ENCODE peak calls at places on chromosomes 5 and 9, in four cellular contexts. W, T, M and H are unnamed samples.
A peak's percentile ranks its signal among the peaks of the same experiment; 100 is the strongest.

GRCh38 chr9:81389569-81389993 is 299.8 kb downstream of the TLE1 start:
- DNase-seq in W (peak; percentile 98), T (peak; percentile 39), M (no peak), H (no peak)

GRCh38 chr5:118956727-118957126 is 31.6 kb downstream of the DTWD2 start:
- DNase-seq in W (no peak), T (no peak), M (no peak), H (no peak)

GRCh38 chr9:36426945-36427344 is 26.9 kb upstream of the RNF38 start:
- DNase-seq in W (no peak), T (no peak), M (no peak), H (no peak)

GRCh38 chr9:107422189-107422802 is 67.3 kb downstream of the KLF4 start:
- DNase-seq in W (peak; percentile 64), T (peak; percentile 67), M (peak; percentile 92), H (peak; percentile 79)

GRCh38 chr5:66346869-66347268 is 202.8 kb downstream of the SREK1 start:
- DNase-seq in W (no peak), T (no peak), M (no peak), H (no peak)

GRCh38 chr5:140840978-140841962 is at the start of gene PCDHA8:
- DNase-seq in W (no peak), T (no peak), M (no peak), H (peak; percentile 78)

GRCh38 chr5:129440424-129440823 is 19.7 kb upstream of the ADAMTS19 start:
- DNase-seq in W (no peak), T (peak; percentile 82), M (no peak), H (no peak)

GRCh38 chr9:137987244-137988030 is 109.9 kb downstream of the CACNA1B start:
- DNase-seq in W (no peak), T (no peak), M (no peak), H (peak; percentile 4)

GRCh38 chr5:176533894-176534611 is 3.1 kb downstream of the RNF44 start:
- DNase-seq in W (no peak), T (peak; percentile 83), M (no peak), H (peak; percentile 67)

GRCh38 chr5:163379298-163380155 is 57.9 kb upstream of the CCNG1 start:
- DNase-seq in W (peak; percentile 86), T (peak; percentile 56), M (no peak), H (no peak)

GRCh38 chr5:78734094-78734845 is 85.7 kb upstream of the LHFPL2 start:
- DNase-seq in W (no peak), T (no peak), M (no peak), H (no peak)

GRCh38 chr5:157025093-157025698 is 33.7 kb downstream of the HAVCR1 start:
- DNase-seq in W (no peak), T (peak; percentile 27), M (no peak), H (no peak)

GRCh38 chr9:109182940-109183798 is 16.1 kb upstream of the FRRS1L start:
- DNase-seq in W (peak; percentile 15), T (peak; percentile 75), M (peak; percentile 95), H (peak; percentile 69)

GRCh38 chr5:91955610-91956009 is 572.5 kb upstream of the ARRDC3 start:
- DNase-seq in W (no peak), T (peak; percentile 25), M (no peak), H (no peak)

GRCh38 chr9:96509026-96509425 is 59.1 kb downstream of the HABP4 start:
- DNase-seq in W (no peak), T (no peak), M (no peak), H (no peak)

GRCh38 chr9:78073722-78074121 is 42.1 kb upstream of the GNAQ start:
- DNase-seq in W (no peak), T (no peak), M (no peak), H (no peak)

GRCh38 chr9:119963258-119963797 is 594.1 kb upstream of the BRINP1 start:
- DNase-seq in W (peak; percentile 43), T (peak; percentile 27), M (no peak), H (peak; percentile 67)

GRCh38 chr5:81848368-81848767 is 97.5 kb upstream of the SSBP2 start:
- DNase-seq in W (no peak), T (peak; percentile 58), M (no peak), H (no peak)

GRCh38 chr5:90161399-90161798 is 248.2 kb downstream of the CETN3 start:
- DNase-seq in W (peak; percentile 81), T (peak; percentile 66), M (peak; percentile 50), H (peak; percentile 39)

GRCh38 chr5:54753034-54753433 is 232.4 kb downstream of the ESM1 start:
- DNase-seq in W (peak; percentile 72), T (peak; percentile 24), M (no peak), H (no peak)

GRCh38 chr9:130045657-130046450 is 2.9 kb upstream of the FNBP1 start:
- DNase-seq in W (no peak), T (no peak), M (no peak), H (no peak)
- H3K4me3 ChIP-seq in W (no peak overlapping the region), T (no peak overlapping the region), M (no peak overlapping the region), H (no peak overlapping the region)

DNA sequence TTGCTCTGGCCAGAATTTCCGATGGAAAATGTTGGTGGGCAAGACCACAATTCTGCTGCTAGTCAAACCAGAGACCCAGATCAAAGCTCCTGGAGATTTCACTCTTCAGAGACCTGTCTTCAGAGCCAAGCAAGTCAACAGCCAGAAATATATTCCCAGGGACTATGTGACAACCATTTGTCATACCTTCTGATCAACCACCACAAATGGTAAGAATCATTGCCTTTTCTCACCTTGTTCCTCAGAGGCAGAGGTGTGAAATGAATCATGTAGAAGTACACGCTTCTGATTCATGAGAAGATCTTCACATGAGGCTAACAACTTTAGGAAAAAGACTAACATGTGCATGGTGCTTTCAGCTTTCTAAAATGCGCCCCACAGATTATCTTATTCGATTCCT is 53.5 kb downstream of the SUSD1 start:
- DNase-seq in W (no peak), T (no peak), M (no peak), H (no peak)
- H3K36me3 ChIP-seq in W (no peaks in the 10 kb centered on the region), T (no peaks in the 10 kb centered on the region), M (peaks cover 48% of the 10 kb centered on the region), H (no peaks in the 10 kb centered on the region)

GRCh38 chr9:88535932-88536324 is 950 bp downstream of the NXNL2 start:
- DNase-seq in W (no peak), T (peak; percentile 16), M (no peak), H (no peak)
- H3K27me3 ChIP-seq in W (no peaks in the 10 kb centered on the region), T (no peaks in the 10 kb centered on the region), M (no peaks in the 10 kb centered on the region), H (peaks cover 14% of the 10 kb centered on the region)

DNA sequence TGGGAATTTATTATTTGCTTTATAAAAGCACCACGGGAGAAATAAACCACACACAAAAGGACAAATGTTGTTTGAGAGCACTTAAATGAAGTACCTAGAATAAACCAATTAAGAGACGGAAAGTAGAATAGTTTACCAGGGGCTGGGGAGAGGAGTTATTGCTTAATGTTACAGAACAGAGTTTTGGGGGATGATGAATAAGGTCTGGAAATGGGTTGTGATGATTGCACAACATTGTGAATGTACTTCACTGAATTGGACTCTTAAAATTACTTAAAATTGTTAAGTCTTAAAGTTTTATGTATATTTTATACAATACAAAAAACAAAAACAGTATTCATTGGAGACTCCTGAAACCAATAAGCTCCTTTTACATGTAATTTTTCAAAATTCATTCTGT is 1.5 kb downstream of the ZBTB43 start:
- DNase-seq in W (no peak), T (no peak), M (no peak), H (no peak)
- H3K4me3 ChIP-seq in W (no peak overlapping the region), T (no peak overlapping the region), M (no peak overlapping the region), H (no peak overlapping the region)

GRCh38 chr9:76475691-76476090 is 16.7 kb downstream of the GCNT1 start:
- DNase-seq in W (no peak), T (no peak), M (no peak), H (no peak)

GRCh38 chr9:76474419-76474818 is 15.4 kb downstream of the GCNT1 start:
- DNase-seq in W (no peak), T (no peak), M (no peak), H (no peak)

DNA sequence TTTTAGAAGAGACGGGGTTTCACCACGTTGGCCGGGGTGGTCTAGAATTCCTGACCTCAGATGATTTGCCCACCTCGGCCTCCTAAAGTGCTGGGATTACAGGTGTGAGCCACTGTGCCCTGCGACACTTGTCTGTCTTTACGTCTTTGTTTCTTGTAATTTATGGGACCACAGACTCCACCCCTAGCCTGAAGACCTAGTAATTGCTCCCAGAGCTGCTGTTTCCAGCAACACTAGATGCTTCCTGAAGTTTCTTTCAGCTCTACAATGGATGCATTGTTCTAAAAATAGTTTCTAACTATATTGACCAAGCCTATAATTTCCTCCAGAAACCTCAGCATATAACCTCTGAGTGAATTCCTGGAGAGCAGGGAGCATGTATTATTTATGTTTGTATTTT is 13.9 kb downstream of the GCNT1 start:
- DNase-seq in W (no peak), T (no peak), M (no peak), H (no peak)
- H3K36me3 ChIP-seq in W (no peaks in the 10 kb centered on the region), T (no peaks in the 10 kb centered on the region), M (no peaks in the 10 kb centered on the region), H (no peaks in the 10 kb centered on the region)

GRCh38 chr5:321233-321725 is at the start of gene AHRR:
- DNase-seq in W (peak; percentile 40), T (peak; percentile 38), M (peak; percentile 71), H (peak; percentile 99)
- H3K27me3 ChIP-seq in W (peaks cover 4% of the 10 kb centered on the region), T (peaks cover 25% of the 10 kb centered on the region), M (peaks cover 51% of the 10 kb centered on the region), H (peaks cover 52% of the 10 kb centered on the region)

GRCh38 chr5:159992566-159992965 is 16.4 kb upstream of the TTC1 start:
- DNase-seq in W (no peak), T (no peak), M (no peak), H (no peak)
- H3K4me3 ChIP-seq in W (no peak overlapping the region), T (no peak overlapping the region), M (no peak overlapping the region), H (no peak overlapping the region)

GRCh38 chr9:129556576-129557191 is 64.2 kb downstream of the C9orf50 start:
- DNase-seq in W (no peak), T (no peak), M (peak; percentile 47), H (peak; percentile 52)
- H3K36me3 ChIP-seq in W (no peaks in the 10 kb centered on the region), T (no peaks in the 10 kb centered on the region), M (no peaks in the 10 kb centered on the region), H (no peaks in the 10 kb centered on the region)